ENCODE peak calls at places on chromosomes 13 and 19, in six cellular contexts. Y is GM18507, C is neural crest cell, F is left ventricle myocardium superior, U is NCI-H2029 treated with DMSO at 0.1 percent for 48 hours, M is AG08396. K is an unnamed sample.

GRCh38 chr13:55788548-55788947 is 1352.2 kb upstream of the PRR20A start:
- DNase-seq in Y (no peak), U (no peak), C (no peak), F (no peak), M (no peak), K (no peak)

GRCh38 chr13:101303512-101303911 is 112.8 kb downstream of the NALCN start:
- DNase-seq in Y (no peak), F (no peak), M (no peak), C (no peak), U (no peak), K (no peak)

GRCh38 chr13:99809931-99810330 is 161.6 kb downstream of the ZIC5 start:
- DNase-seq in C (no peak), U (no peak), Y (no peak), F (no peak), M (no peak), K (no peak)

GRCh38 chr13:110468986-110469495 is 92.5 kb downstream of the RAB20 start:
- DNase-seq in F (no peak), C (no peak), Y (no peak), M (no peak), U (no peak), K (no peak)

GRCh38 chr19:43984687-43985000 is 656 bp downstream of the ZNF155 start:
- DNase-seq in C (no peak), U (no peak), F (peak), M (peak), Y (no peak), K (no peak)

GRCh38 chr13:20430296-20430695 is 95.4 kb downstream of the CRYL1 start:
- DNase-seq in F (no peak), U (no peak), C (no peak), Y (no peak), M (no peak), K (no peak)

GRCh38 chr19:10095948-10096614 is 6.4 kb downstream of the ANGPTL6 start:
- DNase-seq in M (peak), U (peak), Y (peak), F (peak), C (peak), K (peak)

GRCh38 chr19:18433039-18433691 is 4.8 kb downstream of the ISYNA1 start:
- DNase-seq in F (peak), Y (no peak), U (no peak), C (no peak), M (no peak), K (no peak)

GRCh38 chr19:44552324-44552723 is 22.8 kb upstream of the CEACAM20 start:
- DNase-seq in M (peak), F (no peak), U (no peak), C (peak), Y (no peak), K (no peak)

GRCh38 chr19:2765376-2765775 is 17.7 kb downstream of the SGTA start:
- DNase-seq in C (no peak), M (no peak), Y (no peak), F (peak), U (no peak), K (no peak)

GRCh38 chr19:14437578-14438140 is 4.6 kb downstream of the PKN1 start:
- DNase-seq in C (no peak), M (no peak), F (no peak), U (no peak), Y (no peak), K (no peak)

K was measured in T-helper 1 cell.